ENCODE peak calls at places on chromosomes 7 and 10, in seven cellular contexts. One of them, this sample, is unnamed.

GRCh38 chr10:3485287-3485686 is 299.7 kb downstream of the KLF6 start:
- DNase-seq in NCI-H460: no peak
- DNase-seq in fibroblast of the aortic adventitia: no peak
- DNase-seq in CD4-positive, CD25-positive, alpha-beta regulatory T cell: no peak
- DNase-seq in GM06990: no peak
- DNase-seq in GM13977: no peak
- DNase-seq in cardiac muscle cell: no peak
- DNase-seq in this sample: no peak

GRCh38 chr7:133081119-133081604 is 728 bp downstream of the CHCHD3 start:
- DNase-seq in NCI-H460: no peak
- DNase-seq in fibroblast of the aortic adventitia: peak; percentile 15
- DNase-seq in CD4-positive, CD25-positive, alpha-beta regulatory T cell: no peak
- DNase-seq in GM06990: no peak
- DNase-seq in GM13977: peak; percentile 11
- DNase-seq in cardiac muscle cell: peak; percentile 43
- DNase-seq in this sample: no peak

GRCh38 chr7:73828107-73828803 is 2.5 kb upstream of the CLDN4 start:
- DNase-seq in NCI-H460: peak; percentile 85
- DNase-seq in fibroblast of the aortic adventitia: peak; percentile 69
- DNase-seq in CD4-positive, CD25-positive, alpha-beta regulatory T cell: no peak
- DNase-seq in GM06990: no peak
- DNase-seq in GM13977: no peak
- DNase-seq in cardiac muscle cell: no peak
- DNase-seq in this sample: peak; percentile 99

GRCh38 chr10:68831961-68832455 is 4.7 kb downstream of the STOX1 start:
- DNase-seq in NCI-H460: no peak
- DNase-seq in fibroblast of the aortic adventitia: no peak
- DNase-seq in CD4-positive, CD25-positive, alpha-beta regulatory T cell: no peak
- DNase-seq in GM06990: no peak
- DNase-seq in GM13977: no peak
- DNase-seq in cardiac muscle cell: no peak
- DNase-seq in this sample: no peak

GRCh38 chr10:11157292-11158052 is 139.8 kb downstream of the CELF2 start:
- DNase-seq in NCI-H460: no peak
- DNase-seq in fibroblast of the aortic adventitia: no peak
- DNase-seq in CD4-positive, CD25-positive, alpha-beta regulatory T cell: no peak
- DNase-seq in GM06990: no peak
- DNase-seq in GM13977: no peak
- DNase-seq in cardiac muscle cell: no peak
- DNase-seq in this sample: no peak

GRCh38 chr10:88702848-88703597 is 3.0 kb upstream of the LIPK start:
- DNase-seq in NCI-H460: no peak
- DNase-seq in fibroblast of the aortic adventitia: no peak
- DNase-seq in CD4-positive, CD25-positive, alpha-beta regulatory T cell: no peak
- DNase-seq in GM06990: no peak
- DNase-seq in GM13977: no peak
- DNase-seq in cardiac muscle cell: no peak
- DNase-seq in this sample: peak; percentile 91

GRCh38 chr10:119931873-119932272 is 39.3 kb downstream of the SEC23IP start:
- DNase-seq in NCI-H460: no peak
- DNase-seq in fibroblast of the aortic adventitia: no peak
- DNase-seq in CD4-positive, CD25-positive, alpha-beta regulatory T cell: no peak
- DNase-seq in GM06990: no peak
- DNase-seq in GM13977: no peak
- DNase-seq in cardiac muscle cell: no peak
- DNase-seq in this sample: no peak

GRCh38 chr7:125136755-125137547 is 207.3 kb upstream of the POT1 start:
- DNase-seq in NCI-H460: no peak
- DNase-seq in fibroblast of the aortic adventitia: peak; percentile 80
- DNase-seq in CD4-positive, CD25-positive, alpha-beta regulatory T cell: no peak
- DNase-seq in GM06990: no peak
- DNase-seq in GM13977: no peak
- DNase-seq in cardiac muscle cell: no peak
- DNase-seq in this sample: no peak

GRCh38 chr10:128210215-128211063 is 84.2 kb upstream of the MKI67 start:
- DNase-seq in NCI-H460: peak; percentile 54
- DNase-seq in fibroblast of the aortic adventitia: peak; percentile 8
- DNase-seq in CD4-positive, CD25-positive, alpha-beta regulatory T cell: peak; percentile 65
- DNase-seq in GM06990: peak; percentile 58
- DNase-seq in GM13977: peak; percentile 87
- DNase-seq in cardiac muscle cell: peak; percentile 59
- DNase-seq in this sample: peak; percentile 56

GRCh38 chr10:85864866-85865526 is 501.6 kb downstream of the GRID1 start:
- DNase-seq in NCI-H460: no peak
- DNase-seq in fibroblast of the aortic adventitia: no peak
- DNase-seq in CD4-positive, CD25-positive, alpha-beta regulatory T cell: no peak
- DNase-seq in GM06990: no peak
- DNase-seq in GM13977: no peak
- DNase-seq in cardiac muscle cell: no peak
- DNase-seq in this sample: no peak

GRCh38 chr10:106111241-106111640 is 1053.3 kb downstream of the SORCS1 start:
- DNase-seq in NCI-H460: no peak
- DNase-seq in fibroblast of the aortic adventitia: peak; percentile 1
- DNase-seq in CD4-positive, CD25-positive, alpha-beta regulatory T cell: no peak
- DNase-seq in GM06990: no peak
- DNase-seq in GM13977: no peak
- DNase-seq in cardiac muscle cell: no peak
- DNase-seq in this sample: no peak

GRCh38 chr10:24723788-24724380 is at the start of gene ARHGAP21:
- DNase-seq in NCI-H460: peak; percentile 30
- DNase-seq in fibroblast of the aortic adventitia: peak; percentile 80
- DNase-seq in CD4-positive, CD25-positive, alpha-beta regulatory T cell: no peak
- DNase-seq in GM06990: peak; percentile 76
- DNase-seq in GM13977: peak; percentile 75
- DNase-seq in cardiac muscle cell: peak; percentile 75
- DNase-seq in this sample: peak; percentile 48

GRCh38 chr7:37921340-37921805 is 933 bp downstream of the EPDR1 start:
- DNase-seq in NCI-H460: peak; percentile 53
- DNase-seq in fibroblast of the aortic adventitia: peak; percentile 53
- DNase-seq in CD4-positive, CD25-positive, alpha-beta regulatory T cell: no peak
- DNase-seq in GM06990: no peak
- DNase-seq in GM13977: peak; percentile 23
- DNase-seq in cardiac muscle cell: peak; percentile 52
- DNase-seq in this sample: peak; percentile 74

GRCh38 chr7:1679966-1680730 is 10.1 kb downstream of the ELFN1 start:
- DNase-seq in NCI-H460: no peak
- DNase-seq in fibroblast of the aortic adventitia: no peak
- DNase-seq in CD4-positive, CD25-positive, alpha-beta regulatory T cell: no peak
- DNase-seq in GM06990: no peak
- DNase-seq in GM13977: no peak
- DNase-seq in cardiac muscle cell: no peak
- DNase-seq in this sample: no peak

GRCh38 chr10:118808601-118809371 is 54.0 kb upstream of the CACUL1 start:
- DNase-seq in NCI-H460: no peak
- DNase-seq in fibroblast of the aortic adventitia: no peak
- DNase-seq in CD4-positive, CD25-positive, alpha-beta regulatory T cell: no peak
- DNase-seq in GM06990: no peak
- DNase-seq in GM13977: no peak
- DNase-seq in cardiac muscle cell: no peak
- DNase-seq in this sample: no peak

GRCh38 chr10:54585572-54585971 is 215.5 kb downstream of the PCDH15 start:
- DNase-seq in NCI-H460: no peak
- DNase-seq in fibroblast of the aortic adventitia: no peak
- DNase-seq in CD4-positive, CD25-positive, alpha-beta regulatory T cell: no peak
- DNase-seq in GM06990: no peak
- DNase-seq in GM13977: no peak
- DNase-seq in cardiac muscle cell: no peak
- DNase-seq in this sample: no peak

GRCh38 chr10:79142064-79142491 is 73.3 kb downstream of the ZMIZ1 start:
- DNase-seq in NCI-H460: no peak
- DNase-seq in fibroblast of the aortic adventitia: peak; percentile 79
- DNase-seq in CD4-positive, CD25-positive, alpha-beta regulatory T cell: no peak
- DNase-seq in GM06990: no peak
- DNase-seq in GM13977: no peak
- DNase-seq in cardiac muscle cell: peak; percentile 69
- DNase-seq in this sample: no peak

GRCh38 chr7:93115796-93116195 is 2.0 kb downstream of the SAMD9 start:
- DNase-seq in NCI-H460: peak; percentile 6
- DNase-seq in fibroblast of the aortic adventitia: peak; percentile 68
- DNase-seq in CD4-positive, CD25-positive, alpha-beta regulatory T cell: no peak
- DNase-seq in GM06990: no peak
- DNase-seq in GM13977: no peak
- DNase-seq in cardiac muscle cell: no peak
- DNase-seq in this sample: peak; percentile 63

GRCh38 chr7:98807306-98807880 is 62.4 kb downstream of the TMEM130 start:
- DNase-seq in NCI-H460: no peak
- DNase-seq in fibroblast of the aortic adventitia: peak; percentile 26
- DNase-seq in CD4-positive, CD25-positive, alpha-beta regulatory T cell: no peak
- DNase-seq in GM06990: no peak
- DNase-seq in GM13977: no peak
- DNase-seq in cardiac muscle cell: no peak
- DNase-seq in this sample: no peak

GRCh38 chr10:484925-485661 is 204.4 kb downstream of the DIP2C start:
- DNase-seq in NCI-H460: no peak
- DNase-seq in fibroblast of the aortic adventitia: peak; percentile 28
- DNase-seq in CD4-positive, CD25-positive, alpha-beta regulatory T cell: peak; percentile 14
- DNase-seq in GM06990: peak; percentile 38
- DNase-seq in GM13977: no peak
- DNase-seq in cardiac muscle cell: no peak
- DNase-seq in this sample: peak; percentile 12

GRCh38 chr10:79444243-79445119 is 943 bp downstream of the ZCCHC24 start:
- DNase-seq in NCI-H460: peak; percentile 25
- DNase-seq in fibroblast of the aortic adventitia: peak; percentile 67
- DNase-seq in CD4-positive, CD25-positive, alpha-beta regulatory T cell: peak; percentile 36
- DNase-seq in GM06990: peak; percentile 43
- DNase-seq in GM13977: peak; percentile 63
- DNase-seq in cardiac muscle cell: peak; percentile 68
- DNase-seq in this sample: peak; percentile 11

This sample was measured in LoVo.